ENCODE peak calls at places on chromosomes 2 and 18, in nine cellular contexts. X is HEK293T; D is T-helper 2 cell; Y is heart right ventricle; O is HTR-8/SVneo; Z is left cardiac atrium; M is CD8-positive, alpha-beta memory T cell; V is dermis blood vessel endothelial cell; I is GM10248. P is an unnamed sample.
A peak's percentile ranks its signal among the peaks of the same experiment; 100 is the strongest.

GRCh38 chr2:154554046-154554445 is 144.4 kb upstream of the KCNJ3 start:
- DNase-seq in X (no peak), D (no peak), Y (no peak), O (no peak), Z (no peak), M (no peak), V (no peak), I (no peak), P (no peak)

GRCh38 chr2:8534729-8535397 is 147.0 kb upstream of the ID2 start:
- DNase-seq in X (no peak), D (no peak), Y (peak; percentile 84), O (no peak), Z (peak; percentile 76), M (no peak), V (no peak), I (no peak), P (no peak)

GRCh38 chr18:72867721-72868665 is at the start of gene NETO1:
- DNase-seq in X (no peak), D (no peak), Y (no peak), O (no peak), Z (no peak), M (no peak), V (peak; percentile 6), I (peak; percentile 22), P (peak; percentile 72)

GRCh38 chr2:218267259-218267658 is 2.7 kb downstream of the AAMP start:
- DNase-seq in X (no peak), D (no peak), Y (no peak), O (no peak), Z (no peak), M (no peak), V (no peak), I (no peak), P (no peak)

GRCh38 chr18:42290318-42291307 is 335.6 kb downstream of the PIK3C3 start:
- DNase-seq in X (no peak), D (no peak), Y (no peak), O (no peak), Z (peak; percentile 28), M (no peak), V (no peak), I (no peak), P (no peak)

GRCh38 chr2:54673501-54673998 is 49.9 kb upstream of the EML6 start:
- DNase-seq in X (no peak), D (no peak), Y (peak; percentile 86), O (no peak), Z (peak; percentile 92), M (no peak), V (peak; percentile 97), I (peak; percentile 38), P (no peak)

GRCh38 chr2:56009758-56010534 is 86.4 kb upstream of the EFEMP1 start:
- DNase-seq in X (no peak), D (no peak), Y (no peak), O (peak; percentile 40), Z (no peak), M (no peak), V (peak; percentile 82), I (no peak), P (no peak)

GRCh38 chr2:56680971-56681631 is 497.3 kb downstream of the CCDC85A start:
- DNase-seq in X (no peak), D (no peak), Y (no peak), O (peak; percentile 44), Z (no peak), M (no peak), V (peak; percentile 11), I (no peak), P (no peak)

GRCh38 chr18:62009521-62009920 is 116.7 kb upstream of the RNF152 start:
- DNase-seq in X (no peak), D (no peak), Y (no peak), O (no peak), Z (no peak), M (no peak), V (no peak), I (no peak), P (no peak)

GRCh38 chr2:156021326-156022040 is 311.0 kb downstream of the NR4A2 start:
- DNase-seq in X (no peak), D (no peak), Y (no peak), O (no peak), Z (no peak), M (no peak), V (no peak), I (no peak), P (no peak)

GRCh38 chr2:127081826-127082633 is 24.9 kb downstream of the BIN1 start:
- DNase-seq in X (no peak), D (peak; percentile 35), Y (no peak), O (no peak), Z (peak; percentile 60), M (peak; percentile 92), V (no peak), I (peak; percentile 80), P (no peak)